ENCODE peak calls at places on chromosomes 5 and 9, in seven cellular contexts. One of them, this sample, is unnamed.
A peak's percentile ranks its signal among the peaks of the same experiment; 100 is the strongest.

GRCh38 chr5:115475768-115476167 is 68.8 kb downstream of the FEM1C start:
- DNase-seq in neural crest cell: no peak
- DNase-seq in CD4-positive, alpha-beta T cell: no peak
- DNase-seq in mesothelial cell of epicardium: no peak
- DNase-seq in H54: no peak
- DNase-seq in lower leg skin: no peak
- DNase-seq in AG09319: no peak
- DNase-seq in this sample: no peak

GRCh38 chr5:160289721-160290120 is 22.6 kb downstream of the CCNJL start:
- DNase-seq in neural crest cell: no peak
- DNase-seq in CD4-positive, alpha-beta T cell: no peak
- DNase-seq in mesothelial cell of epicardium: no peak
- DNase-seq in H54: no peak
- DNase-seq in lower leg skin: no peak
- DNase-seq in AG09319: no peak
- DNase-seq in this sample: no peak

GRCh38 chr5:159043551-159043950 is 56.2 kb downstream of the EBF1 start:
- DNase-seq in neural crest cell: no peak
- DNase-seq in CD4-positive, alpha-beta T cell: no peak
- DNase-seq in mesothelial cell of epicardium: no peak
- DNase-seq in H54: no peak
- DNase-seq in lower leg skin: no peak
- DNase-seq in AG09319: no peak
- DNase-seq in this sample: no peak

GRCh38 chr5:112492291-112492690 is 73.2 kb upstream of the EPB41L4A start:
- DNase-seq in neural crest cell: peak; percentile 23
- DNase-seq in CD4-positive, alpha-beta T cell: no peak
- DNase-seq in mesothelial cell of epicardium: no peak
- DNase-seq in H54: peak; percentile 40
- DNase-seq in lower leg skin: no peak
- DNase-seq in AG09319: no peak
- DNase-seq in this sample: no peak

GRCh38 chr9:128396970-128397613 is 23.6 kb upstream of the CERCAM start:
- DNase-seq in neural crest cell: no peak
- DNase-seq in CD4-positive, alpha-beta T cell: no peak
- DNase-seq in mesothelial cell of epicardium: no peak
- DNase-seq in H54: no peak
- DNase-seq in lower leg skin: no peak
- DNase-seq in AG09319: no peak
- DNase-seq in this sample: no peak

GRCh38 chr9:126366366-126367011 is 39.9 kb downstream of the MVB12B start:
- DNase-seq in neural crest cell: no peak
- DNase-seq in CD4-positive, alpha-beta T cell: no peak
- DNase-seq in mesothelial cell of epicardium: no peak
- DNase-seq in H54: no peak
- DNase-seq in lower leg skin: no peak
- DNase-seq in AG09319: no peak
- DNase-seq in this sample: no peak

GRCh38 chr5:176144508-176144907 is 93.7 kb upstream of the SIMC1 start:
- DNase-seq in neural crest cell: no peak
- DNase-seq in CD4-positive, alpha-beta T cell: no peak
- DNase-seq in mesothelial cell of epicardium: no peak
- DNase-seq in H54: no peak
- DNase-seq in lower leg skin: no peak
- DNase-seq in AG09319: no peak
- DNase-seq in this sample: no peak

GRCh38 chr5:134083517-134083916 is 31.0 kb upstream of the TCF7 start:
- DNase-seq in neural crest cell: no peak
- DNase-seq in CD4-positive, alpha-beta T cell: no peak
- DNase-seq in mesothelial cell of epicardium: no peak
- DNase-seq in H54: no peak
- DNase-seq in lower leg skin: no peak
- DNase-seq in AG09319: no peak
- DNase-seq in this sample: no peak

GRCh38 chr9:95461448-95462381 is 55.1 kb downstream of the PTCH1 start:
- DNase-seq in neural crest cell: no peak
- DNase-seq in CD4-positive, alpha-beta T cell: no peak
- DNase-seq in mesothelial cell of epicardium: no peak
- DNase-seq in H54: no peak
- DNase-seq in lower leg skin: no peak
- DNase-seq in AG09319: no peak
- DNase-seq in this sample: no peak

GRCh38 chr5:167573274-167574127 is 717.9 kb upstream of the WWC1 start:
- DNase-seq in neural crest cell: peak; percentile 36
- DNase-seq in CD4-positive, alpha-beta T cell: no peak
- DNase-seq in mesothelial cell of epicardium: no peak
- DNase-seq in H54: peak; percentile 18
- DNase-seq in lower leg skin: no peak
- DNase-seq in AG09319: no peak
- DNase-seq in this sample: no peak

GRCh38 chr9:14251146-14252071 is 62.5 kb downstream of the NFIB start:
- DNase-seq in neural crest cell: no peak
- DNase-seq in CD4-positive, alpha-beta T cell: no peak
- DNase-seq in mesothelial cell of epicardium: no peak
- DNase-seq in H54: peak; percentile 30
- DNase-seq in lower leg skin: peak; percentile 88
- DNase-seq in AG09319: peak; percentile 40
- DNase-seq in this sample: peak; percentile 90

GRCh38 chr9:77475641-77476473 is 172.3 kb downstream of the GNA14 start:
- DNase-seq in neural crest cell: no peak
- DNase-seq in CD4-positive, alpha-beta T cell: peak; percentile 9
- DNase-seq in mesothelial cell of epicardium: no peak
- DNase-seq in H54: no peak
- DNase-seq in lower leg skin: no peak
- DNase-seq in AG09319: no peak
- DNase-seq in this sample: no peak

GRCh38 chr5:1515921-1516571 is 7.7 kb downstream of the LPCAT1 start:
- DNase-seq in neural crest cell: no peak
- DNase-seq in CD4-positive, alpha-beta T cell: no peak
- DNase-seq in mesothelial cell of epicardium: peak; percentile 11
- DNase-seq in H54: peak; percentile 71
- DNase-seq in lower leg skin: no peak
- DNase-seq in AG09319: no peak
- DNase-seq in this sample: peak; percentile 7

GRCh38 chr9:76255781-76256455 is 138.3 kb downstream of the RFK start:
- DNase-seq in neural crest cell: no peak
- DNase-seq in CD4-positive, alpha-beta T cell: no peak
- DNase-seq in mesothelial cell of epicardium: no peak
- DNase-seq in H54: no peak
- DNase-seq in lower leg skin: peak; percentile 67
- DNase-seq in AG09319: peak; percentile 73
- DNase-seq in this sample: peak; percentile 22

GRCh38 chr5:139683295-139684271 is 35.4 kb downstream of the CXXC5 start:
- DNase-seq in neural crest cell: no peak
- DNase-seq in CD4-positive, alpha-beta T cell: no peak
- DNase-seq in mesothelial cell of epicardium: no peak
- DNase-seq in H54: no peak
- DNase-seq in lower leg skin: no peak
- DNase-seq in AG09319: no peak
- DNase-seq in this sample: no peak

GRCh38 chr9:130129425-130130061 is 42.7 kb upstream of the NCS1 start:
- DNase-seq in neural crest cell: no peak
- DNase-seq in CD4-positive, alpha-beta T cell: no peak
- DNase-seq in mesothelial cell of epicardium: no peak
- DNase-seq in H54: no peak
- DNase-seq in lower leg skin: no peak
- DNase-seq in AG09319: no peak
- DNase-seq in this sample: no peak

GRCh38 chr9:129646654-129647053 is 4.7 kb upstream of the ASB6 start:
- DNase-seq in neural crest cell: no peak
- DNase-seq in CD4-positive, alpha-beta T cell: no peak
- DNase-seq in mesothelial cell of epicardium: no peak
- DNase-seq in H54: no peak
- DNase-seq in lower leg skin: no peak
- DNase-seq in AG09319: no peak
- DNase-seq in this sample: no peak

GRCh38 chr5:17743580-17744435 is 109.5 kb downstream of the TAF11L14 start:
- DNase-seq in neural crest cell: no peak
- DNase-seq in CD4-positive, alpha-beta T cell: no peak
- DNase-seq in mesothelial cell of epicardium: no peak
- DNase-seq in H54: peak; percentile 8
- DNase-seq in lower leg skin: no peak
- DNase-seq in AG09319: no peak
- DNase-seq in this sample: no peak

GRCh38 chr5:77426670-77427069 is 65.4 kb downstream of the WDR41 start:
- DNase-seq in neural crest cell: no peak
- DNase-seq in CD4-positive, alpha-beta T cell: no peak
- DNase-seq in mesothelial cell of epicardium: no peak
- DNase-seq in H54: no peak
- DNase-seq in lower leg skin: no peak
- DNase-seq in AG09319: no peak
- DNase-seq in this sample: no peak

GRCh38 chr9:127910613-127911205 is 6.1 kb downstream of the ST6GALNAC4 start:
- DNase-seq in neural crest cell: no peak
- DNase-seq in CD4-positive, alpha-beta T cell: no peak
- DNase-seq in mesothelial cell of epicardium: no peak
- DNase-seq in H54: no peak
- DNase-seq in lower leg skin: no peak
- DNase-seq in AG09319: no peak
- DNase-seq in this sample: no peak

This sample was measured in gastrocnemius medialis.